ENCODE peak calls at places on chromosomes 1 and 21, in eight cellular contexts. A, Z, G, P, J, X, D and E are unnamed samples.

GRCh38 chr1:213987876-213988638 is at the start of gene PROX1:
- DNase-seq in X (peak; percentile 27), G (peak; percentile 73), A (peak; percentile 92), Z (peak; percentile 78), D (peak; percentile 67), J (peak; percentile 83), P (peak; percentile 57), E (no peak)

GRCh38 chr1:150141452-150141851 is 8.3 kb upstream of the PLEKHO1 start:
- DNase-seq in A (no peak), Z (no peak), D (no peak), G (no peak), J (no peak), X (no peak), P (no peak), E (no peak)

GRCh38 chr1:199073166-199073565 is 434.3 kb downstream of the PTPRC start:
- DNase-seq in X (no peak), P (no peak), J (no peak), Z (no peak), D (no peak), A (no peak), G (no peak), E (peak; percentile 14)

GRCh38 chr1:219010720-219011119 is 163.0 kb upstream of the LYPLAL1 start:
- DNase-seq in X (no peak), A (no peak), J (no peak), Z (no peak), G (no peak), P (no peak), D (no peak), E (no peak)

GRCh38 chr1:53862507-53862906 is 24.4 kb upstream of the NDC1 start:
- DNase-seq in D (no peak), J (no peak), G (no peak), A (no peak), P (no peak), Z (no peak), X (no peak), E (no peak)

GRCh38 chr1:175268720-175269119 is 76.1 kb upstream of the KIAA0040 start:
- DNase-seq in D (peak; percentile 16), P (no peak), A (no peak), Z (no peak), G (no peak), J (no peak), X (no peak), E (peak; percentile 24)

GRCh38 chr21:45592626-45593134 is 50.4 kb upstream of the SLC19A1 start:
- DNase-seq in J (no peak), A (no peak), Z (no peak), G (no peak), D (no peak), X (no peak), P (no peak), E (no peak)

GRCh38 chr1:50830621-50831020 is 129.4 kb downstream of the FAF1 start:
- DNase-seq in A (no peak), D (no peak), X (no peak), P (no peak), J (no peak), Z (no peak), G (no peak), E (no peak)

GRCh38 chr1:95003433-95003738 is 69.4 kb downstream of the ALG14 start:
- DNase-seq in A (no peak), G (no peak), Z (no peak), P (no peak), X (no peak), D (peak; percentile 9), J (no peak), E (no peak)

GRCh38 chr21:30306821-30307330 is 13.2 kb downstream of the KRTAP26-1 start:
- DNase-seq in P (no peak), X (no peak), Z (no peak), D (no peak), J (no peak), G (no peak), A (no peak), E (no peak)

GRCh38 chr1:55690366-55690765 is 475.2 kb upstream of the USP24 start:
- DNase-seq in A (peak; percentile 26), D (no peak), P (no peak), J (no peak), Z (no peak), X (no peak), G (peak; percentile 64), E (no peak)

GRCh38 chr1:10794724-10795304 is 1.6 kb downstream of the CASZ1 start:
- DNase-seq in G (no peak), D (peak; percentile 24), Z (no peak), J (no peak), X (no peak), A (no peak), P (peak; percentile 14), E (no peak)

GRCh38 chr1:14254184-14254583 is 344.3 kb upstream of the KAZN start:
- DNase-seq in P (peak; percentile 47), J (no peak), Z (no peak), A (no peak), X (no peak), D (no peak), G (no peak), E (no peak)

GRCh38 chr21:32888971-32889370 is 117.4 kb upstream of the PAXBP1 start:
- DNase-seq in A (peak; percentile 60), D (no peak), G (no peak), P (no peak), X (no peak), Z (no peak), J (no peak), E (no peak)

GRCh38 chr21:40622531-40622930 is 224.4 kb downstream of the DSCAM start:
- DNase-seq in J (no peak), D (no peak), Z (no peak), G (no peak), A (no peak), X (no peak), P (no peak), E (no peak)

GRCh38 chr1:89802841-89803240 is 18.0 kb upstream of the LRRC8D start:
- DNase-seq in A (no peak), G (no peak), P (no peak), X (no peak), J (no peak), D (no peak), Z (no peak), E (no peak)